ENCODE peak calls at places on chromosomes 12 and 14, in four cellular contexts. O is MCF 10A, R is cardiac muscle cell, T is HFFc6. L is an unnamed sample.

GRCh38 chr12:52245962-52246577 is 13.0 kb downstream of the KRT7 start:
- DNase-seq in O (peak; percentile 33), R (no peak), T (no peak), L (no peak)

GRCh38 chr12:39975374-39975918 is 130.4 kb downstream of the SLC2A13 start:
- DNase-seq in O (no peak), R (no peak), T (no peak), L (no peak)

GRCh38 chr14:54609576-54609975 is 42.6 kb downstream of the SAMD4A start:
- DNase-seq in O (no peak), R (no peak), T (no peak), L (no peak)

GRCh38 chr12:42140901-42141300 is 3.8 kb downstream of the GXYLT1 start:
- DNase-seq in O (peak; percentile 13), R (peak; percentile 42), T (peak; percentile 37), L (no peak)

GRCh38 chr12:57530396-57531142 is 7.9 kb downstream of the MBD6 start:
- DNase-seq in O (no peak), R (no peak), T (no peak), L (no peak)

GRCh38 chr12:75831413-75831812 is 200.2 kb downstream of the PHLDA1 start:
- DNase-seq in O (no peak), R (peak; percentile 50), T (no peak), L (no peak)

GRCh38 chr14:64324461-64325255 is 30.5 kb upstream of the ESR2 start:
- DNase-seq in O (peak; percentile 27), R (peak; percentile 42), T (peak; percentile 12), L (no peak)

GRCh38 chr12:124898200-124898950 is 16.1 kb downstream of the UBC start:
- DNase-seq in O (peak; percentile 79), R (no peak), T (peak; percentile 67), L (no peak)

GRCh38 chr14:50036211-50036610 is 80.2 kb downstream of the VCPKMT start:
- DNase-seq in O (no peak), R (no peak), T (no peak), L (no peak)

GRCh38 chr12:114774181-114774580 is 90.2 kb upstream of the TBX3 start:
- DNase-seq in O (peak; percentile 30), R (peak; percentile 81), T (peak; percentile 8), L (no peak)

GRCh38 chr14:89702151-89702936 is 252.2 kb downstream of the EFCAB11 start:
- DNase-seq in O (no peak), R (peak; percentile 59), T (peak; percentile 40), L (no peak)

GRCh38 chr12:114339626-114340025 is 66.3 kb downstream of the TBX5 start:
- DNase-seq in O (no peak), R (peak; percentile 29), T (peak; percentile 87), L (no peak)

GRCh38 chr14:101508196-101508947 is 52.9 kb upstream of the DIO3 start:
- DNase-seq in O (no peak), R (no peak), T (no peak), L (no peak)

GRCh38 chr14:89912667-89913211 is 41.8 kb downstream of the EFCAB11 start:
- DNase-seq in O (peak; percentile 82), R (peak; percentile 96), T (peak; percentile 100), L (no peak)

GRCh38 chr12:2691001-2691339 is 103.8 kb upstream of the FKBP4 start:
- DNase-seq in O (no peak), R (peak; percentile 51), T (no peak), L (peak; percentile 55)

GRCh38 chr14:22791302-22791701 is 23.9 kb downstream of the SLC7A7 start:
- DNase-seq in O (no peak), R (peak; percentile 43), T (peak; percentile 90), L (no peak)

GRCh38 chr14:37515761-37516160 is 79.3 kb downstream of the FOXA1 start:
- DNase-seq in O (no peak), R (no peak), T (no peak), L (no peak)

GRCh38 chr12:64568313-64568712 is 42.0 kb upstream of the RASSF3 start:
- DNase-seq in O (no peak), R (no peak), T (no peak), L (no peak)

GRCh38 chr14:65976771-65977170 is 509.4 kb upstream of the CCDC196 start:
- DNase-seq in O (no peak), R (peak; percentile 28), T (no peak), L (no peak)

GRCh38 chr12:11661491-11662085 is 12.1 kb downstream of the ETV6 start:
- DNase-seq in O (peak; percentile 42), R (peak; percentile 38), T (no peak), L (no peak)

GRCh38 chr12:101707131-101707782 is 9.8 kb downstream of the CHPT1 start:
- DNase-seq in O (no peak), R (peak; percentile 18), T (no peak), L (no peak)

GRCh38 chr12:124273630-124274029 is 21.3 kb upstream of the RFLNA start:
- DNase-seq in O (peak; percentile 56), R (peak; percentile 45), T (peak; percentile 37), L (peak; percentile 38)

GRCh38 chr12:108526482-108527234 is 11.6 kb downstream of the FICD start:
- DNase-seq in O (no peak), R (peak; percentile 21), T (peak; percentile 70), L (no peak)

GRCh38 chr12:109126781-109127180 is 10.4 kb downstream of the ACACB start:
- DNase-seq in O (no peak), R (peak; percentile 85), T (no peak), L (no peak)

GRCh38 chr12:123024819-123025391 is 44.4 kb downstream of the ARL6IP4 start:
- DNase-seq in O (peak; percentile 3), R (no peak), T (peak; percentile 40), L (no peak)

GRCh38 chr14:94379291-94380224 is 8.8 kb downstream of the SERPINA1 start:
- DNase-seq in O (no peak), R (no peak), T (no peak), L (no peak)

GRCh38 chr12:93019240-93019910 is 90.3 kb upstream of the EEA1 start:
- DNase-seq in O (no peak), R (no peak), T (no peak), L (no peak)

GRCh38 chr14:70999117-70999516 is 91.9 kb downstream of the PCNX1 start:
- DNase-seq in O (no peak), R (peak; percentile 34), T (no peak), L (no peak)

GRCh38 chr14:97021571-97022171 is 224.5 kb downstream of the VRK1 start:
- DNase-seq in O (peak; percentile 38), R (no peak), T (no peak), L (no peak)

GRCh38 chr14:104239185-104239775 is 100.9 kb downstream of the KIF26A start:
- DNase-seq in O (no peak), R (no peak), T (no peak), L (no peak)

GRCh38 chr12:117528538-117528937 is 167.1 kb upstream of the NOS1 start:
- DNase-seq in O (no peak), R (no peak), T (no peak), L (no peak)

GRCh38 chr12:106522708-106523107 is 60.1 kb upstream of the RFX4 start:
- DNase-seq in O (peak; percentile 4), R (no peak), T (no peak), L (no peak)

GRCh38 chr14:59435987-59436386 is 29.2 kb downstream of the GPR135 start:
- DNase-seq in O (no peak), R (peak; percentile 17), T (no peak), L (no peak)

GRCh38 chr12:23055004-23055403 is 430.0 kb downstream of the ETNK1 start:
- DNase-seq in O (peak; percentile 69), R (peak; percentile 23), T (no peak), L (peak; percentile 6)

GRCh38 chr14:76770521-76771431 is 9.5 kb downstream of the VASH1 start:
- DNase-seq in O (no peak), R (no peak), T (no peak), L (no peak)

GRCh38 chr14:63852271-63852816 is 460 bp upstream of the SYNE2 start:
- DNase-seq in O (no peak), R (peak; percentile 38), T (no peak), L (no peak)

GRCh38 chr12:23614280-23614679 is 335.2 kb downstream of the SOX5 start:
- DNase-seq in O (no peak), R (peak; percentile 6), T (no peak), L (no peak)

GRCh38 chr14:68397827-68398226 is 395.0 kb downstream of the ZFP36L1 start:
- DNase-seq in O (peak; percentile 25), R (peak; percentile 73), T (peak; percentile 29), L (no peak)

GRCh38 chr12:55822228-55822627 is 4.4 kb downstream of the ORMDL2 start:
- DNase-seq in O (peak; percentile 18), R (no peak), T (no peak), L (no peak)

GRCh38 chr12:65532744-65533143 is 254.3 kb downstream of the MSRB3 start:
- DNase-seq in O (peak; percentile 86), R (peak; percentile 58), T (peak; percentile 97), L (no peak)

GRCh38 chr14:73591690-73592448 is at the start of gene ACOT4:
- DNase-seq in O (no peak), R (peak; percentile 55), T (no peak), L (peak; percentile 32)
- TF ChIP-seq CTCF in O (no peak), R (no peak), T (no peak), L (peak; percentile 41)

DNA sequence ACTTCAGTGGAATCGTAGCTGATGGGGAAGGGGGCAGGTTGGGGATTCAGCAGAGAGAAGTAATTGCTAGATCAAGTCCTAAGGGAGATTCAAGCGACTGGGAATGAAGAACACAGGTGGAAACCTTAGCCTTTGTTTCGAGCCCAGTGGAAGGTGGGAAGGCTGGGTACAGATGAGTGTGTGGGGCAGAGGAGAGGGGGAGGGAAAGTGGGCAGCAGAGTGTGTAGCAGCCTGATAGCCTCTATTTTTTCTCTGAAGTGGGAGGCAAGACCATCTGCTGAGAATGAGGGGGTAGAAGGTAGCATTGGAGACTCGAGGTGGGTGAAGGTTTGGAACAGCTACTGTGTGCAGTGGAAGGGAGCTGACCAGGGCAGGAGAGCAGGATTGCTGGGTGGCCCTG is 91.0 kb downstream of the ADCK1 start:
- DNase-seq in O (no peak), R (no peak), T (no peak), L (no peak)
- TF ChIP-seq CTCF in O (no peak), R (no peak), T (no peak), L (no peak)

GRCh38 chr12:18805516-18806248 is 67.8 kb downstream of the CAPZA3 start:
- DNase-seq in O (no peak), R (no peak), T (no peak), L (no peak)
- TF ChIP-seq CTCF in O (no peak), R (no peak), T (peak; percentile 15), L (no peak)

GRCh38 chr12:104522985-104523719 is 66.4 kb downstream of the CHST11 start:
- DNase-seq in O (no peak), R (no peak), T (peak; percentile 9), L (no peak)
- TF ChIP-seq CTCF in O (no peak), R (no peak), T (no peak), L (no peak)

GRCh38 chr12:47557401-47557800 is 148.4 kb downstream of the RPAP3 start:
- DNase-seq in O (no peak), R (no peak), T (no peak), L (no peak)
- TF ChIP-seq CTCF in O (no peak), R (no peak), T (no peak), L (no peak)